ENCODE peak calls at places on chromosomes 11 and 22, in six cellular contexts. H, X, K, J, C and P are unnamed samples.

GRCh38 chr11:28966951-28967350 is 858.8 kb downstream of the METTL15 start:
- DNase-seq in C (no peak), K (no peak), J (no peak), H (no peak), X (no peak), P (no peak)

GRCh38 chr22:48871176-48871840 is 956.4 kb downstream of the BRD1 start:
- DNase-seq in X (no peak), J (no peak), K (no peak), C (no peak), H (peak; percentile 5), P (no peak)

GRCh38 chr11:10847960-10848860 is 9.6 kb downstream of the ZBED5 start:
- DNase-seq in C (no peak), H (no peak), K (no peak), X (no peak), J (no peak), P (no peak)

GRCh38 chr11:95145430-95146063 is 55.9 kb downstream of the ENDOD1 start:
- DNase-seq in K (no peak), C (no peak), J (no peak), H (no peak), X (no peak), P (no peak)

GRCh38 chr22:32723632-32724031 is 77.9 kb upstream of the TIMP3 start:
- DNase-seq in J (peak; percentile 81), X (no peak), K (peak; percentile 15), C (peak; percentile 34), H (peak; percentile 72), P (peak; percentile 50)

GRCh38 chr11:8706673-8707432 is 24.3 kb downstream of the RPL27A start:
- DNase-seq in H (no peak), C (no peak), J (no peak), X (no peak), K (no peak), P (no peak)

GRCh38 chr11:61369372-61370348 is 7.5 kb downstream of the TMEM138 start:
- DNase-seq in X (no peak), C (no peak), K (no peak), H (peak; percentile 57), J (peak; percentile 54), P (peak; percentile 80)

GRCh38 chr11:134999490-135000066 is 587.5 kb upstream of the B3GAT1 start:
- DNase-seq in X (no peak), J (no peak), H (no peak), K (no peak), C (no peak), P (no peak)

GRCh38 chr22:23877566-23877965 is 16.6 kb upstream of the MIF start:
- DNase-seq in C (no peak), X (no peak), K (no peak), H (no peak), J (no peak), P (no peak)

GRCh38 chr11:116481126-116481644 is 291.6 kb downstream of the BUD13 start:
- DNase-seq in J (no peak), X (no peak), H (no peak), K (no peak), C (no peak), P (no peak)

GRCh38 chr11:34284836-34285235 is 73.0 kb downstream of the ABTB2 start:
- DNase-seq in H (no peak), J (no peak), C (no peak), X (no peak), K (no peak), P (no peak)

GRCh38 chr22:24768537-24769374 is 5.8 kb downstream of the PIWIL3 start:
- DNase-seq in J (peak; percentile 63), X (no peak), C (peak; percentile 81), K (peak; percentile 12), H (peak; percentile 27), P (peak; percentile 31)

GRCh38 chr11:74397531-74398243 is 546 bp downstream of the PGM2L1 start:
- DNase-seq in X (peak; percentile 37), K (peak; percentile 48), H (no peak), C (peak; percentile 33), J (peak; percentile 23), P (no peak)

GRCh38 chr11:118799372-118799771 is 8.4 kb upstream of the DDX6 start:
- DNase-seq in C (no peak), K (no peak), H (no peak), X (no peak), J (no peak), P (no peak)

GRCh38 chr11:67572747-67573419 is 10.7 kb upstream of the GSTP1 start:
- DNase-seq in X (no peak), J (peak; percentile 41), K (no peak), C (peak; percentile 79), H (no peak), P (no peak)

GRCh38 chr11:64269380-64270234 is 14.9 kb downstream of the BAD start:
- DNase-seq in K (peak; percentile 98), C (peak; percentile 98), H (peak; percentile 98), J (peak; percentile 98), X (peak; percentile 95), P (peak; percentile 98)

GRCh38 chr11:100808904-100809491 is 121.9 kb downstream of the ARHGAP42 start:
- DNase-seq in C (no peak), K (no peak), H (no peak), J (no peak), X (no peak), P (no peak)

GRCh38 chr11:110471315-110471714 is 41.6 kb downstream of the FDX1 start:
- DNase-seq in C (no peak), X (no peak), J (no peak), H (no peak), K (no peak), P (no peak)

GRCh38 chr22:27717094-27717493 is 84.5 kb downstream of the MN1 start:
- DNase-seq in H (no peak), J (no peak), C (no peak), X (no peak), K (no peak), P (no peak)

GRCh38 chr11:110097459-110098012 is 4.3 kb downstream of the ZC3H12C start:
- DNase-seq in X (no peak), C (no peak), K (no peak), H (no peak), J (no peak), P (no peak)

GRCh38 chr22:39634530-39635399 is 64.2 kb downstream of the CACNA1I start:
- DNase-seq in K (no peak), X (no peak), C (peak; percentile 44), H (no peak), J (no peak), P (no peak)

GRCh38 chr11:33463059-33463458 is 205.9 kb downstream of the HIPK3 start:
- DNase-seq in J (no peak), C (no peak), H (no peak), K (no peak), X (no peak), P (no peak)

GRCh38 chr11:73838443-73839122 is 38.1 kb downstream of the COA4 start:
- DNase-seq in K (no peak), H (no peak), C (no peak), J (no peak), X (no peak), P (no peak)

GRCh38 chr11:33536178-33536577 is 164.4 kb downstream of the C11orf91 start:
- DNase-seq in H (no peak), X (no peak), K (no peak), J (no peak), C (no peak), P (no peak)

GRCh38 chr11:33734441-33735165 is 1.6 kb downstream of the CD59 start:
- DNase-seq in C (peak; percentile 55), X (no peak), K (no peak), H (no peak), J (no peak), P (no peak)

GRCh38 chr22:39212721-39213376 is 31.9 kb downstream of the PDGFB start:
- DNase-seq in C (no peak), X (no peak), J (no peak), H (no peak), K (no peak), P (no peak)

GRCh38 chr11:2975594-2975993 is 16.5 kb downstream of the NAP1L4 start:
- DNase-seq in C (peak; percentile 32), J (no peak), H (no peak), X (peak; percentile 25), K (peak; percentile 43), P (no peak)

GRCh38 chr22:32413715-32414114 is 1.7 kb upstream of the RTCB start:
- DNase-seq in X (no peak), C (no peak), J (no peak), H (no peak), K (no peak), P (no peak)

GRCh38 chr11:6932150-6932549 is 5.9 kb downstream of the ZNF215 start:
- DNase-seq in J (no peak), X (no peak), K (no peak), H (no peak), C (no peak), P (no peak)
- H3K27ac ChIP-seq in J (no peak overlapping the region), X (no peak overlapping the region), K (no peak overlapping the region), H (no peak overlapping the region), C (no peak overlapping the region), P (no peak overlapping the region)

GRCh38 chr11:57801185-57801490 is 39.5 kb downstream of the CTNND1 start:
- DNase-seq in J (no peak), C (no peak), X (no peak), K (no peak), H (no peak), P (no peak)
- H3K27ac ChIP-seq in J (no peak overlapping the region), C (peak overlapping the region; percentile 86), X (peak overlapping the region; percentile 56), K (no peak overlapping the region), H (peak overlapping the region; percentile 84), P (peak overlapping the region; percentile 67)

GRCh38 chr22:20107951-20108756 is 7.8 kb upstream of the RANBP1 start:
- DNase-seq in C (no peak), X (no peak), H (peak; percentile 10), J (no peak), K (no peak), P (no peak)

GRCh38 chr22:20106205-20106848 is 9.6 kb upstream of the RANBP1 start:
- DNase-seq in J (no peak), X (no peak), H (peak; percentile 5), C (no peak), K (no peak), P (no peak)

GRCh38 chr22:20106849-20107237 is 9.1 kb upstream of the RANBP1 start:
- DNase-seq in H (peak; percentile 12), J (no peak), K (no peak), X (no peak), C (no peak), P (no peak)

GRCh38 chr22:20108757-20109230 is 7.1 kb upstream of the RANBP1 start:
- DNase-seq in X (no peak), H (no peak), J (no peak), C (no peak), K (no peak), P (no peak)

DNA sequence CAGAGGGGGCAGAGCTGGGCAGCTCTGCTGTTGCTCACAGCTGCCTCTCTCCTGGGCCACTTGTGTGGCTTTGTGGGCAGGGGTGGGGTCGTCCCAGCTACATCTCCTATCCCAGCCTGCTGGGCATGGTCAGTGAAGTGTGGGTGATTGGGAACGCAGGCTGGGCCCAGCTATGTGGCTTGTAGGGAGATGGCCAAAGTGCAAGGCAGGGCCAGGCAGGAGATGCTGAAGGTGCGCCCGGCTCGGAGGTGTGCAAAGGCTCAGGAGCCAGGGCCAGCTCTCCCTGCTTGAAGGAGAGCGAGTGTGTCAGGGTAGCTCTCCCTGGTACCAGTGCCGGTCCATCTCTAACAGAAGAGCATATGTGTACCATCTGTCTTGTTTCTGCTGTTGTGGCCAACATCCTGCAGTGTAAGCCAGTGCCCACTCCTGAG is 8.4 kb upstream of the RANBP1 start:
- DNase-seq in C (no peak), H (peak; percentile 7), J (no peak), K (no peak), X (no peak), P (no peak)
- H3K27ac ChIP-seq in C (no peak overlapping the region), H (no peak overlapping the region), J (no peak overlapping the region), K (no peak overlapping the region), X (no peak overlapping the region), P (no peak overlapping the region)

GRCh38 chr11:123125169-123125568 is 63.2 kb upstream of the HSPA8 start:
- DNase-seq in H (no peak), J (no peak), X (no peak), C (no peak), K (no peak), P (no peak)
- H3K27ac ChIP-seq in H (no peak overlapping the region), J (no peak overlapping the region), X (no peak overlapping the region), C (no peak overlapping the region), K (no peak overlapping the region), P (no peak overlapping the region)